ENCODE peak calls at places on chromosomes 5 and 9, in seven cellular contexts. R is adrenal gland, E is tibial nerve, M is right lobe of liver, D is right cardiac atrium, N is breast epithelium, V is GM23338. L is an unnamed sample.

GRCh38 chr5:110017854-110018253 is 328.1 kb downstream of the MAN2A1 start:
- DNase-seq in R (no peak), E (no peak), M (no peak), D (no peak), N (no peak), V (no peak), L (no peak)

GRCh38 chr5:170368593-170368992 is 20.6 kb downstream of the KCNMB1 start:
- DNase-seq in R (no peak), E (no peak), M (no peak), D (no peak), N (no peak), V (no peak), L (peak; percentile 14)

GRCh38 chr5:132059043-132059695 is 1.3 kb upstream of the IL3 start:
- DNase-seq in R (peak; percentile 13), E (no peak), M (peak; percentile 32), D (no peak), N (peak; percentile 35), V (no peak), L (no peak)

GRCh38 chr9:107626118-107626517 is 136.5 kb upstream of the KLF4 start:
- DNase-seq in R (no peak), E (no peak), M (no peak), D (no peak), N (no peak), V (no peak), L (no peak)

GRCh38 chr5:78242001-78242400 is 52.5 kb downstream of the AP3B1 start:
- DNase-seq in R (no peak), E (no peak), M (no peak), D (no peak), N (no peak), V (no peak), L (no peak)

GRCh38 chr5:136094913-136095641 is 37.6 kb upstream of the SMAD5 start:
- DNase-seq in R (no peak), E (no peak), M (no peak), D (no peak), N (no peak), V (no peak), L (no peak)

GRCh38 chr5:108168915-108169314 is 213.0 kb downstream of the FBXL17 start:
- DNase-seq in R (no peak), E (no peak), M (no peak), D (no peak), N (no peak), V (no peak), L (no peak)

GRCh38 chr9:97696025-97696822 is 916 bp downstream of the XPA start:
- DNase-seq in R (no peak), E (no peak), M (no peak), D (no peak), N (no peak), V (no peak), L (no peak)

GRCh38 chr5:131186561-131187256 is 16.0 kb downstream of the LYRM7 start:
- DNase-seq in R (no peak), E (no peak), M (no peak), D (no peak), N (no peak), V (no peak), L (no peak)

GRCh38 chr5:35781181-35781580 is 75.5 kb upstream of the IL7R start:
- DNase-seq in R (no peak), E (no peak), M (no peak), D (no peak), N (no peak), V (no peak), L (no peak)
- H3K27ac ChIP-seq in R (peak overlapping the region; percentile 2), E (no peak overlapping the region), M (no peak overlapping the region), D (peak overlapping the region; percentile 5), N (no peak overlapping the region), V (no peak overlapping the region), L (no peak overlapping the region)

GRCh38 chr5:174533127-174533453 is 191.3 kb upstream of the MSX2 start:
- DNase-seq in R (no peak), E (no peak), M (no peak), D (no peak), N (no peak), V (no peak), L (no peak)
- H3K27ac ChIP-seq in R (peak overlapping the region; percentile 56), E (no peak overlapping the region), M (no peak overlapping the region), D (no peak overlapping the region), N (no peak overlapping the region), V (no peak overlapping the region), L (no peak overlapping the region)

GRCh38 chr9:35191105-35191504 is 29.3 kb downstream of the UNC13B start:
- DNase-seq in R (no peak), E (no peak), M (no peak), D (no peak), N (no peak), V (no peak), L (no peak)

GRCh38 chr9:35193762-35194161 is 32.0 kb downstream of the UNC13B start:
- DNase-seq in R (no peak), E (no peak), M (no peak), D (no peak), N (no peak), V (peak; percentile 38), L (no peak)

GRCh38 chr9:35198191-35198590 is 36.4 kb downstream of the UNC13B start:
- DNase-seq in R (no peak), E (no peak), M (no peak), D (no peak), N (no peak), V (no peak), L (no peak)

DNA sequence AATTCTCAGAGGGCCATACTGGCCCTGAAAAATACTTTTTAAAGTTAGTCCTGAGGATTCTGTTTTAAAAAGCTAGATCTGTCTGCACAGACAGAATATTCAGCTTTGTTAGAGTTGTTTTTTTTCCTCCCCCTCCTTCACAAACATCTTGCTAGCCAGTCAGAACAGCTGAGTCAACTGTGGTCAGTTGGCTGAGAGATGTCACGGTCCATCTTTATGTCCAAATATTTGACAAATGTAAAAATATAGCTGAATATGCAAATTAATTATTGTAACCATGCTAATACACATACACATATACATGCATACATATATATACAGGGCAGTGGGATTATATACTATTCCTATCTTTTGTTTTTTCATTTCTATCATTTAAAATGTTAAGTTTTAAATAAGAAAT is 33.9 kb downstream of the UNC13B start:
- DNase-seq in R (no peak), E (no peak), M (no peak), D (no peak), N (no peak), V (no peak), L (no peak)
- H3K27ac ChIP-seq in R (no peak overlapping the region), E (no peak overlapping the region), M (no peak overlapping the region), D (no peak overlapping the region), N (no peak overlapping the region), V (no peak overlapping the region), L (no peak overlapping the region)

DNA sequence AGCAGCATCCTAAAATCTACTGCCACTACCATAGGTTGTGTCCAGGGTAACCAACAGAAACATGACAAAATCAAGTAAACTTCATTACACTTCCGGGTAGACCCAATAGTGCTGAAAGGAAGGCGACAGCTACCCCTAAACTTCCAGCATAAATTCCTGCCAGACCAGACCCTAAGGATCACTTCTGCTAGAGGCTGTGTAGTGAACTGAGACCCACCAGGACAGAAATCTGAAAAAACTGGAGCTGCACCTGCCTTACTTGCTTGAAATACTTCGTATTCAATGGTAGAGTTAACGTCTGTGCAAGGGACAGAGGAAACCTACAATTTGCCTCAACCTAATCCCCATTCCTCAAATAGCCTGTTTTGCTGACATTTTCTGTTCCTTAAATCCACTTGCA is 1.0 kb upstream of the SECISBP2 start:
- DNase-seq in R (no peak), E (no peak), M (no peak), D (no peak), N (no peak), V (peak; percentile 7), L (no peak)
- H3K27ac ChIP-seq in R (peak overlapping the region; percentile 3), E (no peak overlapping the region), M (peak overlapping the region; percentile 100), D (no peak overlapping the region), N (peak overlapping the region; percentile 100), V (peak overlapping the region; percentile 93), L (no peak overlapping the region)

DNA sequence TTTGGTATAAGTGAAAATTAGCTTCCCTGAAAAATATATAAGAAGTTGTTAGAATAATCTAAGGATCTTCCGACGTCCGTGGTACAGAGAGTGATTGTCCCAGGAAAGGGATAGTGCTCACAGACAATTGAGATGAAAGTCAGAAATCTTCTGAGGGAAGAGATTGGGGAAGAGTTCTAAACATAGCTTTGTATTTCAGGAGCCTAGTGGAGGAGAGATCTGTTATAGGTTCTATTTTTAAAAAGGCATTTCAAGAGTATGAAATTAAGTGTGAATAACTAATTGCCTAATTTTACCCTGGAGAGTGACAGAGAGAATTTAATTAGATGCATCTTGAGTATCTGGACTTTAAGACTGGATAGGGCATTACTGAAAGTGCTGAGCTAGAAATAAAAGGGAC is 164.6 kb downstream of the ESM1 start:
- DNase-seq in R (no peak), E (no peak), M (no peak), D (no peak), N (no peak), V (no peak), L (no peak)
- H3K27ac ChIP-seq in R (no peak overlapping the region), E (no peak overlapping the region), M (no peak overlapping the region), D (no peak overlapping the region), N (no peak overlapping the region), V (no peak overlapping the region), L (no peak overlapping the region)